ENCODE peak calls at places on chromosomes 5 and 9, in ten cellular contexts. H is 8988T, S is tibial artery, X is astrocyte, L is breast epithelium, Y is ELF-1, C is kidney, Z is left kidney, V is neuronal stem cell, I is NCI-H1092 treated with DMSO at 0.1 percent for 48 hours. E is an unnamed sample.

GRCh38 chr5:94847019-94847418 is 228.6 kb downstream of the SLF1 start:
- DNase-seq in H (no peak), S (no peak), X (no peak), L (no peak), Y (no peak), C (no peak), Z (no peak), V (no peak), I (no peak), E (no peak)

GRCh38 chr5:151153300-151153699 is 4.3 kb downstream of the ANXA6 start:
- DNase-seq in H (no peak), S (no peak), X (no peak), L (no peak), Y (no peak), C (no peak), Z (no peak), V (no peak), I (no peak), E (no peak)

GRCh38 chr5:72015103-72015548 is 92.1 kb upstream of the MAP1B start:
- DNase-seq in H (no peak), S (no peak), X (peak), L (no peak), Y (no peak), C (peak), Z (peak), V (no peak), I (peak), E (no peak)

GRCh38 chr5:171757853-171758535 is 27.6 kb upstream of the SMIM23 start:
- DNase-seq in H (no peak), S (no peak), X (peak), L (no peak), Y (no peak), C (no peak), Z (no peak), V (no peak), I (no peak), E (no peak)

GRCh38 chr9:6716766-6717165 is 41.0 kb upstream of the KDM4C start:
- DNase-seq in H (no peak), S (no peak), X (no peak), L (no peak), Y (no peak), C (no peak), Z (no peak), V (no peak), I (no peak), E (no peak)

GRCh38 chr9:98838155-98838904 is 30.9 kb downstream of the GALNT12 start:
- DNase-seq in H (no peak), S (no peak), X (no peak), L (no peak), Y (no peak), C (no peak), Z (no peak), V (no peak), I (no peak), E (no peak)

GRCh38 chr5:96483878-96484277 is 50.8 kb upstream of the PCSK1 start:
- DNase-seq in H (no peak), S (no peak), X (peak), L (no peak), Y (peak), C (no peak), Z (peak), V (peak), I (no peak), E (peak)

GRCh38 chr5:115583474-115583873 is 18.8 kb downstream of the TICAM2 start:
- DNase-seq in H (no peak), S (no peak), X (peak), L (no peak), Y (peak), C (no peak), Z (no peak), V (no peak), I (no peak), E (no peak)

GRCh38 chr9:113056191-113057106 is at the start of gene ZFP37:
- DNase-seq in H (peak), S (peak), X (peak), L (peak), Y (peak), C (peak), Z (peak), V (peak), I (peak), E (peak)

GRCh38 chr5:116455061-116455460 is 119.6 kb downstream of the SEMA6A start:
- DNase-seq in H (no peak), S (no peak), X (peak), L (no peak), Y (no peak), C (no peak), Z (no peak), V (no peak), I (no peak), E (no peak)

E was measured in NT2/D1.